ENCODE peak calls at places on chromosomes 7 and 10, in seven cellular contexts. P is body of pancreas, E is AG04450, L is astrocyte of the spinal cord, C is left ventricle myocardium inferior, R is keratinocyte, F is dorsolateral prefrontal cortex. S is an unnamed sample.

GRCh38 chr10:88271736-88272135 is 311.4 kb downstream of the RNLS start:
- DNase-seq in P (no peak), E (no peak), L (no peak), C (no peak), R (no peak), F (no peak), S (no peak)

GRCh38 chr7:25849361-25850184 is 302.4 kb upstream of the NFE2L3 start:
- DNase-seq in P (no peak), E (peak; percentile 86), L (peak; percentile 92), C (no peak), R (no peak), F (no peak), S (no peak)

GRCh38 chr7:13179011-13179574 is 491.7 kb downstream of the ARL4A start:
- DNase-seq in P (no peak), E (no peak), L (peak; percentile 23), C (no peak), R (no peak), F (no peak), S (no peak)

GRCh38 chr10:88157981-88158465 is 294.6 kb downstream of the PTEN start:
- DNase-seq in P (no peak), E (peak; percentile 78), L (peak; percentile 88), C (no peak), R (no peak), F (no peak), S (no peak)

GRCh38 chr10:16853201-16853600 is 36.0 kb upstream of the RSU1 start:
- DNase-seq in P (no peak), E (no peak), L (peak; percentile 78), C (no peak), R (no peak), F (no peak), S (no peak)

GRCh38 chr7:100435401-100436304 is 644 bp downstream of the PPP1R35 start:
- DNase-seq in P (peak; percentile 62), E (no peak), L (peak; percentile 16), C (peak; percentile 29), R (no peak), F (peak; percentile 19), S (peak; percentile 79)

GRCh38 chr7:815284-816216 is 16.7 kb upstream of the SUN1 start:
- DNase-seq in P (peak; percentile 45), E (no peak), L (no peak), C (no peak), R (no peak), F (no peak), S (peak; percentile 72)

GRCh38 chr7:99021941-99022560 is 121.9 kb downstream of the SMURF1 start:
- DNase-seq in P (no peak), E (no peak), L (no peak), C (no peak), R (no peak), F (no peak), S (no peak)

GRCh38 chr7:142511801-142512200 is 237.5 kb upstream of the PRSS1 start:
- DNase-seq in P (no peak), E (no peak), L (no peak), C (no peak), R (no peak), F (no peak), S (no peak)

GRCh38 chr7:96388620-96389383 is 66.9 kb upstream of the SLC25A13 start:
- DNase-seq in P (no peak), E (peak; percentile 30), L (peak; percentile 80), C (no peak), R (peak; percentile 23), F (no peak), S (no peak)

GRCh38 chr10:69180525-69181204 is 631 bp downstream of the SUPV3L1 start:
- DNase-seq in P (no peak), E (no peak), L (peak; percentile 5), C (no peak), R (no peak), F (no peak), S (no peak)

GRCh38 chr10:130871406-130871805 is 440.1 kb downstream of the TCERG1L start:
- DNase-seq in P (no peak), E (no peak), L (no peak), C (no peak), R (no peak), F (no peak), S (no peak)

GRCh38 chr7:48424731-48425130 is 253.5 kb downstream of the ABCA13 start:
- DNase-seq in P (no peak), E (no peak), L (peak; percentile 33), C (no peak), R (no peak), F (no peak), S (no peak)

GRCh38 chr7:81665236-81665635 is 104.6 kb downstream of the HGF start:
- DNase-seq in P (no peak), E (no peak), L (no peak), C (no peak), R (no peak), F (no peak), S (no peak)

GRCh38 chr10:107166378-107166777 is 1.9 kb upstream of the SORCS1 start:
- DNase-seq in P (no peak), E (no peak), L (no peak), C (no peak), R (no peak), F (no peak), S (no peak)

GRCh38 chr10:107163086-107163880 is 1.2 kb downstream of the SORCS1 start:
- DNase-seq in P (no peak), E (no peak), L (no peak), C (no peak), R (no peak), F (no peak), S (no peak)

GRCh38 chr10:107163904-107164861 is at the start of gene SORCS1:
- DNase-seq in P (peak; percentile 41), E (no peak), L (no peak), C (peak; percentile 34), R (no peak), F (peak; percentile 31), S (peak; percentile 37)

GRCh38 chr10:107168739-107169138 is 4.2 kb upstream of the SORCS1 start:
- DNase-seq in P (no peak), E (no peak), L (no peak), C (no peak), R (no peak), F (no peak), S (no peak)

GRCh38 chr10:107165007-107165406 is 501 bp upstream of the SORCS1 start:
- DNase-seq in P (peak; percentile 13), E (no peak), L (no peak), C (no peak), R (no peak), F (no peak), S (no peak)
- H3K4me3 ChIP-seq in P (no peak overlapping the region), E (no peak overlapping the region), L (no peak overlapping the region), C (peak overlapping the region; percentile 64), R (no peak overlapping the region), F (peak overlapping the region; percentile 62), S (no peak overlapping the region)

GRCh38 chr7:10677211-10677610 is 296.5 kb upstream of the PHF14 start:
- DNase-seq in P (no peak), E (no peak), L (no peak), C (no peak), R (no peak), F (no peak), S (no peak)
- H3K4me3 ChIP-seq in P (no peak overlapping the region), E (no peak overlapping the region), L (no peak overlapping the region), C (no peak overlapping the region), R (no peak overlapping the region), F (no peak overlapping the region), S (no peak overlapping the region)

DNA sequence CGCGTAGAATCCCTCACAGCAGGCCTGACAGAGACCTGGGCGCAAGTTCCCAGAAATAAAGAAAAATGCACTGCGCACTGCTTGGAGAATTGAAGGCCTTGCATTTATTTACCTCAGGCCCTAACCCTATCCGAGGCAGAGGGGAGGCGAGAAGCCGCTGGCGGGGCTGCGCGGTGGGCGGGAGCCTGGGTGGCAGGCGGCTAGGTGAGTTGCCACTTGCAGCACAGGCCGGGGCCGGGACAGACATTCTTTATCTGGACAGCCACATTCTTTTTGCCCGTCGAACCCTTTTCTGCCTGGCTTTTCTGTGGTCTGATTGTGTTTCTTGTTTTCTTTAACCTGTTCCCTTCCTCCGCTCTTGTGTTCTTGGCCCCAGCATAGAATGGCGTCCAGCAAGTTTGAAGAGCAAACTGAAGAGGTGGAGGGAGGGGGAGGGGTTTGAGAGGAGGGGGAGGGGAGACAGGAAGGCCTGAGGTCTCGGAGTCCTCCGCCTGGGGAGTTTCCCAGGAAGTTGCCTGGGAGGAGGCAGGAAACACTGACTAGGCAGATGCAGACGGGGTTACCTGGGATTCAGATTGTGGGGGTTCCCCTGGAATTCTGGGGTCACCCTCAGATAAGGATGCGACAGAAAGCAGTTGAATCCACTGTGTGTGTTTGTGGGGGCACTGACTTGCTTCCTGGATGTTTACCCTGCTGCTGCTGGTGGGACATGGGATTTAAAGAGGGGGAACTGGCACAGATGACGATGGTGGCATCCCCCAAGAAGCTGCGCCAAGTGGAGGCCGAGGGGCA is 5.1 kb downstream of the SHH start:
- DNase-seq in P (no peak), E (no peak), L (no peak), C (no peak), R (no peak), F (no peak), S (peak; percentile 19)
- H3K4me3 ChIP-seq in P (no peak overlapping the region), E (no peak overlapping the region), L (no peak overlapping the region), C (no peak overlapping the region), R (no peak overlapping the region), F (no peak overlapping the region), S (no peak overlapping the region)

DNA sequence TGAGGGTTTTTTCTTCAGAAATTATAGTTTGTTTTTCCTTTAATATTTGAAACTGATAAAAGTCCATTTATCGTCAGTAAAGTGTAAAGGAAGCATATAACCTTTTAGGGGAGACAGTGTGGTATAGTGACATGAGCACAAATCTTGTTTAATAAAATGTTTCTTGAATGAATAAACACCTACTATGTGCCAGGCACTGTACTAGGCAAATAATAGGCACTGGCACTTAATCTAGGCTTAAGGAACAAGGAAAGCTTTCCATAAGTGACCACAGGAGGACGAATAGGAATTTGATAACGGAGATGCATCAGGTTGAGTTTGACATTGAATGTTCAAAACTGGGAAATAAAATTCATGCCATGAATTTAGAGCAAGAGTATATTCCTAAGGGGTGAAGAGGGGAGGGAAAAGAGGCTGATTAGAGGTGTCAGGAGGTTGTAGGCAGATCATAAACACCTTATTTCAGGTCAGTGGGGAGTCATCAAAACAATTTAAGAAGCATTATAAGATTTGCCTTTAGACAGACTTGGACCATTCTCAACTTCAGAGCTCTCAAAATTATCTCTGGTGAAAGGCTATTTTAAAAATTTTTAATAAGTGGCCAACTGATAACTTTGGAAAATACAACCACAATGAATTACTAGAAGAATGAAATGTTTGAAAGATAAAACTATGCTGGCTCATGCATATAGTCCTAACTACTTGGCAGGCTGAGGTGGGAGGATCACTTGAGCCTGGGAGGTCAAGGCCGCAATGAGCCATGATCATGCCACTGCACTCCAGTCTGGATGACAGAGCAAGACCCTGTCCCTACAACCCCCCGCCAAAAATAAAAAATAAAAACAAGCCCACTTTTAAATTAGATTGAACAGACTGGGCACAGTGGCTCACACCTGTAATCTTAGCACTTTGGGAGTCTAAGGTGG is 22.4 kb downstream of the RALA start:
- DNase-seq in P (no peak), E (no peak), L (no peak), C (no peak), R (no peak), F (no peak), S (no peak)
- H3K4me3 ChIP-seq in P (no peak overlapping the region), E (no peak overlapping the region), L (no peak overlapping the region), C (no peak overlapping the region), R (no peak overlapping the region), F (no peak overlapping the region), S (no peak overlapping the region)

S was measured in mucosa of descending colon.